ENCODE peak calls at places on chromosomes 5 and 9, in seven cellular contexts. I is WTC11; T is fibroblast of mammary gland; Y is AG10803; U is transverse colon; Z is neural progenitor cell; C is CD8-positive, alpha-beta T cell. D is an unnamed sample.
A peak's percentile ranks its signal among the peaks of the same experiment; 100 is the strongest.

GRCh38 chr5:131382407-131383395 is 118.8 kb downstream of the CDC42SE2 start:
- DNase-seq in Y (peak; percentile 39), Z (peak; percentile 66), T (peak; percentile 62), U (no peak), C (peak; percentile 62), I (peak; percentile 12), D (peak; percentile 82)

GRCh38 chr5:179700401-179700918 is 1.7 kb downstream of the CANX start:
- DNase-seq in Z (no peak), C (no peak), Y (no peak), I (no peak), T (peak; percentile 26), U (no peak), D (no peak)

GRCh38 chr5:148172377-148172776 is 4.0 kb downstream of the SPINK14 start:
- DNase-seq in Z (no peak), C (no peak), U (no peak), Y (no peak), I (no peak), T (no peak), D (no peak)

GRCh38 chr9:111477677-111478076 is 6.5 kb downstream of the ECPAS start:
- DNase-seq in C (no peak), U (no peak), Z (no peak), I (no peak), Y (no peak), T (no peak), D (no peak)

GRCh38 chr9:123335227-123335985 is 20.6 kb upstream of the CRB2 start:
- DNase-seq in Z (peak; percentile 52), C (no peak), T (peak; percentile 47), U (no peak), I (no peak), Y (peak; percentile 86), D (no peak)

GRCh38 chr9:125558453-125559084 is 148.4 kb downstream of the MAPKAP1 start:
- DNase-seq in I (peak; percentile 64), U (peak; percentile 63), Z (peak; percentile 86), Y (peak; percentile 77), T (peak; percentile 80), C (peak; percentile 55), D (peak; percentile 56)

GRCh38 chr5:82593481-82593880 is 315.3 kb upstream of the RPS23 start:
- DNase-seq in I (no peak), U (no peak), C (no peak), T (peak; percentile 27), Z (no peak), Y (peak; percentile 4), D (no peak)

GRCh38 chr5:37844004-37844403 is 4.2 kb upstream of the GDNF start:
- DNase-seq in I (peak; percentile 39), Y (no peak), C (no peak), Z (peak; percentile 47), U (no peak), T (no peak), D (no peak)

GRCh38 chr5:153601377-153601776 is 110.9 kb downstream of the GRIA1 start:
- DNase-seq in I (no peak), Z (no peak), U (no peak), C (no peak), T (no peak), Y (no peak), D (peak; percentile 12)

GRCh38 chr9:34559616-34560546 is 29.6 kb downstream of the CNTFR start:
- DNase-seq in Z (peak; percentile 50), I (no peak), T (peak; percentile 77), U (peak; percentile 60), Y (peak; percentile 59), C (no peak), D (no peak)

GRCh38 chr5:11289733-11290132 is 528.7 kb upstream of the DAP start:
- DNase-seq in Z (peak; percentile 21), T (no peak), Y (no peak), C (no peak), U (no peak), I (peak; percentile 26), D (no peak)

GRCh38 chr9:8140557-8140956 is 341.0 kb upstream of the DMAC1 start:
- DNase-seq in U (no peak), Y (no peak), C (no peak), I (no peak), Z (no peak), T (no peak), D (no peak)

GRCh38 chr9:97388721-97389238 is 23.1 kb upstream of the TDRD7 start:
- DNase-seq in U (no peak), I (no peak), Z (no peak), T (no peak), Y (no peak), C (no peak), D (no peak)

GRCh38 chr5:168976311-168976893 is 324.5 kb downstream of the SLIT3 start:
- DNase-seq in U (no peak), T (peak; percentile 7), Y (peak; percentile 92), I (no peak), Z (no peak), C (no peak), D (no peak)

GRCh38 chr5:76472338-76473336 is 69.6 kb downstream of the IQGAP2 start:
- DNase-seq in I (no peak), T (no peak), Y (no peak), U (no peak), C (no peak), Z (no peak), D (no peak)

DNA sequence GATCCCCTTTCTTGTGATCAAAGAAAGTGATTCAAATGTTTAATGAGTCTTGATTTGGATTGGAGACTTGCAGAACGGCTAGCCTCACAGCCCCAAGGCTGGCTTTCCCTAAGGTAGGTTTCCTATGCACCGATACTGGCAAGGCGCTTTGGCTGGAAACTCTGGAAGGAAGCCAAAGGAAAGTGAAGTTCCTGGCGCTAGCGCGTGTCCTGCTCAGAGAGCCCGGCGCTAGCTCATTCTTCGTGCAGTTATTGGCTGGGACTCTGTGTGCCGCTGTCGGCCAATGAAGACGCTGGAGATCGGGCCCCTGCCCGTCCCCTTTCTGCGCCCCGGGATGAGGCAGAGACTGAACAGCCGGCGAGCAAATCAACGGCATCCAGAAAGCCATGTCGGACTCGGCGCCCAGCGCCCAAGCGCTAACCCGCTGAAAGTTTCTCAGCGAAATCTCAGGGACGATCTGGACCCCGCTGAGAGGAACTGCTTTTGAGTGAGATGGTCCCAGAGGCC is at the start of gene PCDHGC3:
- DNase-seq in Z (peak; percentile 95), U (peak; percentile 89), T (peak; percentile 95), I (peak; percentile 92), Y (peak; percentile 95), C (no peak), D (peak; percentile 62)
- TF ChIP-seq CTCF in Z (peak; percentile 43), U (no peak), T (no peak), I (no peak), Y (peak; percentile 44), C (no peak), D (peak; percentile 55)

DNA sequence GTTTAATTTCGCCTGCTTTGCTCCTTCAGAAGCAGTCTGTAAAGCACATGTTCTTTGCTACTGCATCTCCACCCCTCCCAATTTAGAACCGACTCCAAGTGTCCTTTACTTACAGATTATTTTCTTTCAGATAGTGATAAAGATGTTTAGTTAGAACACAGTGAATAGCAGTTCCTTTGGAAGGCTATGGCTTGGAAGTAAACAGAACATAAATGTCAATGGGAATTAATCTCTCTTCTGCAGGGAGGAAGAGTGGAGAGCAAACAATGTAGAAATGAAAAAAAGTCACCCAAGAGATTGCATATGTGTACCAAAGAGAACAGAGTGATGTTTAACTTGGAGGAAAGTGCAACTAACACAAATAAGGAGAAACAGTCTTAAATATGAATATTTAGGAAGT is 4.2 kb upstream of the CARTPT start:
- DNase-seq in Y (no peak), U (no peak), Z (no peak), T (no peak), C (no peak), I (no peak), D (no peak)
- TF ChIP-seq CTCF in Y (no peak), U (no peak), Z (no peak), T (no peak), C (no peak), I (no peak), D (no peak)

DNA sequence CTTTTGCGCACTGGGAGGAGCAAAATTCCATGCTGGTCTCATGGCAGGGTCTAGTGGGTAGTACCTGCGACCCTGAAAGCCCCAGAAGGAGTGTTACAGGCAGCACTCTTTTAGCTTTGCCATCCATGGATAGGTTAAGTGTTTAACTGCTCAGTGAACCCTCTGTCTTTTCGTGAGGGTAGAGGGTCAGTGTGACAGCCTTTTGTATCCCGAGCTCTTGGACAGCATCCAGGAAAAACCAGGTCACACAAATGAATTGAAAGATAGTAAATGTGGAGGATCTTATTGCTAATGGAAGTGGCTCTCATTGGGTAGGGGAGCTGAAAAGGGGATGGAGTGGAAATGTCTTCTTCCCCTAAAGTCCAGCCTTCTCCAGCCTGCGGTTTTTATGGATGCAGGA is 57.8 kb upstream of the CCDC112 start:
- DNase-seq in C (no peak), I (no peak), Z (no peak), U (no peak), Y (no peak), T (no peak), D (no peak)
- TF ChIP-seq CTCF in C (no peak), I (no peak), Z (no peak), U (no peak), Y (no peak), T (no peak), D (no peak)

GRCh38 chr9:2824564-2824963 is 19.3 kb downstream of the PUM3 start:
- DNase-seq in I (peak; percentile 65), U (no peak), Y (no peak), T (no peak), Z (peak; percentile 63), C (no peak), D (no peak)
- TF ChIP-seq CTCF in I (peak; percentile 24), U (no peak), Y (peak; percentile 26), T (peak; percentile 14), Z (peak; percentile 66), C (no peak), D (no peak)

DNA sequence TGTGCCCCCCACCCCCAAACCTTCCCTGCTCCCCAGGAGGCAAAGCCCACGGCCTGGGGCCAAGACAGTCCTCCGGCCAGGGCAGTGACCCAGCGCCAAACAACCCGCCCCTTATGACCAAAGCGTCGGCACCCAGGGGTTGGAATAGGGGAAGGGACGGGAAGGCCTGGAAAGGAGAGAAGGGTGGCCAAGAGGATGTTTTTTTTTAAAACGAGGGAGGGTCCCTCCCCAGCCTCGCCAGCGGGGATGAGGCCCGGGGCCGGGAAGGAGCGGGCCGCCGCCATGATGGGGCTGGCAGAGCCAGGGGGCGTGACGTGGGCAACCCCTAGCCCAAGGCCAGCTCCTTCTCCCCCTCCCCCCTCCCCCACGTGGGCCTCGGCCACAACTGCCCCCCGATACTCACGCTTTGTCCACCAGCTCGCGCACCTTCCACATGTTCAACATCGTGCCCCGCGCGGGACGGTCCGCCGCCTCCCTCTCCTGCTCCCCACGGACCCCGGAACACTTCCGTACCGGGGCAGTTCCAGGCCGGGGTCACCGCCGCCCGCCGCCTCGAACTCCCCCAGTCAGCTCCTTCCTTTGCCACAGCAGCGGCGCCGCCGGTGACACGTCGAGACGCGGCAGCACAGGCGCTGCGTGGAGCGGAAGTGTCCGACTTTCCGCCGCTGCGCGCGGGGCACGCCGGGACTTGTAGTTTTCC is at the start of gene CLINT1:
- DNase-seq in Z (peak; percentile 93), I (peak; percentile 92), Y (peak; percentile 81), C (peak; percentile 93), U (peak; percentile 94), T (peak; percentile 78), D (peak; percentile 60)
- TF ChIP-seq CTCF in Z (no peak), I (no peak), Y (no peak), C (no peak), U (no peak), T (no peak), D (no peak)